ENCODE peak calls at places on chromosomes 11 and 22, in seven cellular contexts. D is A549, J is NB4, N is HCT116, E is K562, U is endothelial cell of umbilical vein, R is HepG2. I is an unnamed sample.

GRCh38 chr11:126341760-126342161 is 13.7 kb upstream of the ST3GAL4 start:
- DNase-seq in D (no peak), J (peak; percentile 80), N (no peak), E (peak; percentile 58), U (peak; percentile 31), R (no peak), I (no peak)

GRCh38 chr11:133082453-133082781 is 449.9 kb downstream of the OPCML start:
- DNase-seq in D (no peak), J (peak; percentile 53), N (no peak), E (no peak), U (no peak), R (no peak), I (no peak)

GRCh38 chr22:32693102-32693501 is 108.4 kb upstream of the TIMP3 start:
- DNase-seq in D (no peak), J (no peak), N (no peak), E (peak; percentile 20), U (no peak), R (peak; percentile 24), I (no peak)

GRCh38 chr11:45331839-45332485 is 45.8 kb upstream of the SYT13 start:
- DNase-seq in D (no peak), J (no peak), N (no peak), E (no peak), U (peak; percentile 51), R (no peak), I (no peak)

GRCh38 chr11:19961225-19961624 is 199.1 kb downstream of the DBX1 start:
- DNase-seq in D (no peak), J (no peak), N (no peak), E (no peak), U (no peak), R (no peak), I (no peak)

GRCh38 chr22:37924386-37925065 is 18.4 kb downstream of the MICALL1 start:
- DNase-seq in D (no peak), J (no peak), N (no peak), E (no peak), U (no peak), R (no peak), I (no peak)

GRCh38 chr11:707817-708420 is 1.9 kb downstream of the EPS8L2 start:
- DNase-seq in D (no peak), J (no peak), N (no peak), E (no peak), U (no peak), R (peak; percentile 60), I (no peak)

GRCh38 chr11:17967661-17968060 is 45.2 kb downstream of the SERGEF start:
- DNase-seq in D (no peak), J (no peak), N (no peak), E (no peak), U (no peak), R (no peak), I (no peak)

GRCh38 chr11:107651672-107652071 is 60.2 kb downstream of the SLN start:
- DNase-seq in D (peak; percentile 3), J (peak; percentile 7), N (peak; percentile 6), E (no peak), U (no peak), R (no peak), I (no peak)

GRCh38 chr11:29310016-29310415 is 706.8 kb downstream of the KCNA4 start:
- DNase-seq in D (no peak), J (no peak), N (no peak), E (no peak), U (peak; percentile 48), R (no peak), I (no peak)

GRCh38 chr11:83079820-83080219 is 8.1 kb upstream of the RAB30 start:
- DNase-seq in D (no peak), J (no peak), N (no peak), E (no peak), U (no peak), R (no peak), I (no peak)

GRCh38 chr11:22244986-22245592 is 52.2 kb downstream of the ANO5 start:
- DNase-seq in D (peak; percentile 6), J (peak; percentile 44), N (peak; percentile 15), E (peak; percentile 22), U (peak; percentile 36), R (peak; percentile 20), I (no peak)

DNA sequence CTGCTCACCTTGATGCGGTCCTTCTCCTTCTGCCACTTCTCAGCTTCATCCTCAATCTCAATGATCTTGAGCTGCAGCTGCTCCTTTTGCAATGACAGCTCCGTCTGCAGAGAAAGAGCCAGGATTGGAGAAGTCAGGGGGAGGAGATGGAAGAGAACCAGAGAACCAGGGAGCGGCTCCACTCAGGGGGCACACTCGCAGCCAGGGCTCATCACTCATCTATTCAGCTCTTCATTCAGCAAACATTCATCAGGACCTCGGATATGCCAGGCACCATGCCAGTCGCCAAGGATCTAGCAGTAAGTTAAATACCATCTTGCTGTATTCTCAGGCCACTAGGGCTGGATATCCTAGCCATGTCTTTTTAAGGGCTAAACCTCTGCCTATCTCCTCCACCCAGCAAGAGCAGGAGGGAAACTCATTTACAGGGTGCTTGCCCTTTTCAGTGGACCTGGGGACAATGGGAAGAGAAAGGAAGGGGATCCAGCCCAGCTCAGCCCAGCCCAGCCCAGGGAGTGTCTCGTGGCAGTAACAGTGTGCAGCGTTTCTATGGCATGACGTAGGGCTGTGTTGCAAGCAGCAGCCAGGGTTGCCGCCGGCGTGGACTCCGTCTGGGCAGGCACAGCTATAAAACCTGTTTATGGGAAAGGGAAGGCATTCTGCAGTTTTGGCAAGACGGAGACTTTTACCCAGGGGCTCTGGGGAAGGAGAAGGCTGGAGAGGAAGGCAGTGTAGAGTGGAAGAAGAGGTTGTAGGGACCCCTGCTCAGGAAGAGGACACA is 9.3 kb downstream of the TRIM29 start:
- DNase-seq in D (no peak), J (peak; percentile 41), N (no peak), E (no peak), U (no peak), R (peak; percentile 18), I (no peak)
- TF ChIP-seq POLR2A in D (no peak), J (no peak), N (no peak), E (no peak), U (no peak), R (no peak), I (no peak)

DNA sequence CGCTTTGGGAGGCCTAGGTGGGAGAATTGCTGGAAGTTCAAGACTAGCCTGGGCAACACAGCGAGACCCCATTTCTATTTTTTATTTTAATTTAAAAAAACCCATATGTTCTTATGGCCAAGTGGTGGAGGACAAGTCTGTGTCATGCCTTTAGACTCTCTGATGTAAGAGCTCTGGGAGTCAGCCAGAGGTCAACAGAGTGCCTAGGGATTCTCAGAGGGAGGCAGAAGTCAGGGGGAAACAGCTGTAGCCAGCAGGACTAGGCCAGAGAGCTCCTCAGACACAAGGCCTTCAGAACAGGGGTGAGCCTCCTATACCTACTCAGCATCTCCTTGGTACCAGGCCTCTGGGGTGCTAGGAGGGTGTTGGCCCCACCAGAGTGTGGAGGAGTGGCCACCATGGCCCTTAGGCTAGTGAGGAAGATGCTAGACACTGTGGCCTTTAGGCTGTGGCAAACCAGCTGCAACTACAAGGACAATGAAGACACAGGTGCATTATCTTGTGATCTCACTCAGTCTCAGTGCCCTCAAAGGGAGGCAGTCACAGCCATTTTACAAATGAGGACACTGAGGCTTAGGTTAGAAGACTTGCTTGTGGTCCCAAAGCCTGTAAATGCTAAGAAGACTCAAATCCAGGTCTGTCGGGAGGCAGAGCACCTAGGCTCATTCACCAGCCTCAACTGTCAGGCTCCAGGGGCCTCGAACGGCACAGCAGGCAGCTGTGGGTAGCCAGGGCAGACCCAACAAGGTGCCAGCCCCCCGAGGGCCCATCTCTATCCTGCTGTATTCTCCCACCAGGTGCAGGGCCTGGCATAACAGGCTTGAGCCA is 5.0 kb downstream of the ZP1 start:
- DNase-seq in D (no peak), J (peak; percentile 38), N (no peak), E (no peak), U (no peak), R (no peak), I (no peak)
- TF ChIP-seq MAX in D (no peak), J (no peak), N (no peak), E (no peak), U (no peak), R (no peak), I (no peak)

DNA sequence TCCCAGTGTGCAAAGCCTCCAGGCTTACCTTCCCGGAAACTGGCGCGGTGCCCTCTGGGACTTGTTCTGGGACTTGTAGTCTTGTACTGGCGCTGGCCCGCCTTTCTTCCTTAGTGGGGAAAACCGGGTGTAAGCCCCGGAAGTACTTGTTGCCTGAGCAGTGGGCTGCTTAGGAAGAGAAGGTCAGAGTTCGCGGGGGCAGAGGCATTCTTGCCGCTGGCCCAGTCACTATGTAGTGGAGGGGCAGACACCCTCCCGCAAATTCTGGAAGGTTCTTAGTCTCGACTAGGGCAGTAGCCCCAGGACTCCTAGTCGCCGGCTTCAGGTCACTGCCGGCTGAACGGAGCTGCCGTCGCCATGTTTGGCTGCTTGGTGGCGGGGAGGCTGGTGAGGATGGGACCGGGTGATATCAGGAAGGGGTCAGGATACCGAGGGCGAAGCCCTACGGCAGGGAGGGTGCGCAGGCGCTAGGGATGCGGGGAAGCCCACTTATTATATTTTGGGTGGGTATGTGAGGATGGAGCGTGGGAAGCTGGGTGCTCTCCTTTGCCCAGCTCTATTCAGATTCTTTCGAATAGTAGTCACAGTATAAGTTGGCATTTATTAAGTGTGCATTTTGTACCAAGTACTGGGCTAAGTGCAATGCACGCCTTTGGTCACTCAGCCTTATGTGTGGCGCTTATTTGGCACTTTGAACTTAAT is at the start of gene HIKESHI:
- DNase-seq in D (peak; percentile 93), J (peak; percentile 99), N (peak; percentile 93), E (peak; percentile 99), U (peak; percentile 97), R (peak; percentile 98), I (peak; percentile 76)
- TF ChIP-seq POLR2A in D (peak; percentile 64), J (peak; percentile 84), N (no peak), E (peak; percentile 92), U (peak; percentile 80), R (peak; percentile 92), I (peak; percentile 91)

GRCh38 chr11:2746401-2747230 is 46.8 kb upstream of the KCNQ1OT1 start:
- DNase-seq in D (no peak), J (no peak), N (no peak), E (no peak), U (no peak), R (no peak), I (no peak)

GRCh38 chr11:2750101-2750509 is 50.3 kb upstream of the KCNQ1OT1 start:
- DNase-seq in D (no peak), J (no peak), N (no peak), E (no peak), U (no peak), R (no peak), I (no peak)

GRCh38 chr11:2748814-2749554 is 49.2 kb upstream of the KCNQ1OT1 start:
- DNase-seq in D (no peak), J (no peak), N (no peak), E (no peak), U (no peak), R (no peak), I (no peak)

GRCh38 chr11:2747236-2748015 is 47.6 kb upstream of the KCNQ1OT1 start:
- DNase-seq in D (no peak), J (no peak), N (no peak), E (peak; percentile 67), U (no peak), R (no peak), I (no peak)

DNA sequence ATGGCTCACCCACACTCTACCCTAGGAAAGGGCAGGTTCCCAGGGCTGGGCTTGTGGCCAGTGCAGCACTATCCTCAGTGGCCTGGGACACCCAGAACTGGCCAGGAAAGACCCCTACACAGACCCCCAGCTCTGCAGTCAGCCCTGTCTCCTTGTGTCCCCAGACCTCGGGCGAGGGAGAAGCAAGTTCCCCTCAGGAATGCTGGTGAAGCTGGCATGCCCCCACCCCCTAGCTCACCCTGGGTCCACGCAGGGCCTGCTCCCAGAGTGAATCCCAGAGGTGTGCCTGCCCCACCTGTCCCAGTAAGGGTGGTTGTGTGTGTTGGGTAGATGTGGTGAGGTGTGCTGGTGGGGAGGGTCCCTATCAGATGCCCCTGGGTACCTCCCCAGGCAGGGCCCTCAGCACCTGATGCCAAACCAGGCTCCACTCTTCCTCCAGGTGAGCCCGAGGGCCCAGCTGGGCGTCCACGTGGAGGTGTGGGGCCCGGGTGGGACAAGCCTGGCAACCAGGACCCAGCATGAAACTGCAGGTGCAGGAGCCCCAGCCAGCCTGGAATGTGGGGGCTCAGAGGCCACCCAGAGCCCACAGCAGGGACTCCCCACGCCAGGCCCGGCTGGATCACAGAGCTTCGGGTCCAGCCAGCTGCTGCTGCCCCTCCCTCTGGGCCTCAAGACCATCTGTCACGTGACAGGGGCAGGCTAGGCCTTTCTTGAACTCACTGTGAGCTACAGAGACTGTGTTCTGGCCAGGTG is 48.4 kb upstream of the KCNQ1OT1 start:
- DNase-seq in D (no peak), J (no peak), N (no peak), E (no peak), U (no peak), R (no peak), I (no peak)
- TF ChIP-seq MAX in D (no peak), J (no peak), N (no peak), E (no peak), U (no peak), R (no peak), I (no peak)